ENCODE peak calls at places on chromosomes 3 and 15, in five cellular contexts. Z is A549, K is WTC11, H is HepG2, N is K562. Q is an unnamed sample.

GRCh38 chr3:171058058-171058457 is 31.5 kb upstream of the SLC2A2 start:
- DNase-seq in Z (no peak), N (no peak), K (no peak), H (no peak), Q (no peak)

GRCh38 chr3:160130950-160131349 is 94.3 kb upstream of the C3orf80 start:
- DNase-seq in K (no peak), N (no peak), H (no peak), Z (no peak), Q (no peak)

GRCh38 chr3:58237940-58238681 is 519 bp downstream of the ABHD6 start:
- DNase-seq in K (peak; percentile 54), H (peak; percentile 48), N (peak; percentile 51), Z (no peak), Q (no peak)

GRCh38 chr15:73965094-73965729 is 26.9 kb downstream of the STOML1 start:
- DNase-seq in H (no peak), K (peak; percentile 56), N (no peak), Z (no peak), Q (no peak)

GRCh38 chr15:87704276-87704675 is 552.3 kb downstream of the NTRK3 start:
- DNase-seq in N (peak; percentile 19), K (no peak), H (no peak), Z (no peak), Q (no peak)

GRCh38 chr15:92091155-92091734 is 237.7 kb downstream of the SLCO3A1 start:
- DNase-seq in K (peak; percentile 91), H (peak; percentile 28), Z (peak; percentile 60), N (peak; percentile 63), Q (no peak)

GRCh38 chr3:167203062-167203461 is 177.0 kb downstream of the ZBBX start:
- DNase-seq in Z (no peak), N (no peak), H (no peak), K (no peak), Q (no peak)

GRCh38 chr15:98799461-98799971 is 151.2 kb downstream of the IGF1R start:
- DNase-seq in Z (peak; percentile 61), N (no peak), H (peak; percentile 52), K (peak; percentile 63), Q (no peak)

GRCh38 chr3:136838641-136839555 is 20.0 kb downstream of the SLC35G2 start:
- DNase-seq in H (no peak), K (no peak), N (peak; percentile 26), Z (no peak), Q (no peak)

GRCh38 chr3:124985358-124985757 is 50.8 kb upstream of the MUC13 start:
- DNase-seq in N (no peak), Z (peak; percentile 46), H (no peak), K (no peak), Q (no peak)

GRCh38 chr3:177282028-177282655 is 84.9 kb upstream of the TBL1XR1 start:
- DNase-seq in H (no peak), K (no peak), Z (no peak), N (no peak), Q (no peak)

GRCh38 chr3:136733317-136733833 is 18.8 kb downstream of the STAG1 start:
- DNase-seq in H (no peak), K (no peak), N (no peak), Z (no peak), Q (no peak)

GRCh38 chr3:54564374-54564925 is 363.4 kb downstream of the LRTM1 start:
- DNase-seq in N (no peak), K (no peak), H (no peak), Z (no peak), Q (no peak)

GRCh38 chr15:41791970-41792637 is 17.8 kb downstream of the MAPKBP1 start:
- DNase-seq in H (no peak), N (no peak), Z (no peak), K (no peak), Q (no peak)

GRCh38 chr3:53764376-53764775 is 81.8 kb downstream of the CHDH start:
- DNase-seq in K (no peak), N (no peak), Z (no peak), H (no peak), Q (no peak)

GRCh38 chr3:31091748-31092147 is 197.3 kb upstream of the GADL1 start:
- DNase-seq in K (no peak), H (no peak), N (no peak), Z (no peak), Q (no peak)

GRCh38 chr3:14602006-14602803 is 49.4 kb upstream of the CCDC174 start:
- DNase-seq in K (peak; percentile 65), Z (peak; percentile 30), N (peak; percentile 37), H (no peak), Q (no peak)

GRCh38 chr3:16059081-16059537 is 115.4 kb upstream of the GALNT15 start:
- DNase-seq in N (no peak), Z (peak; percentile 51), H (no peak), K (no peak), Q (no peak)

GRCh38 chr3:4571690-4572334 is 78.7 kb downstream of the ITPR1 start:
- DNase-seq in N (no peak), K (no peak), H (peak; percentile 69), Z (peak; percentile 14), Q (no peak)

GRCh38 chr3:107329088-107329487 is 48.2 kb upstream of the CCDC54 start:
- DNase-seq in Z (no peak), K (no peak), N (no peak), H (no peak), Q (no peak)

GRCh38 chr3:108914774-108915641 is 38.7 kb downstream of the GUCA1C start:
- DNase-seq in Z (peak; percentile 73), H (peak; percentile 61), N (peak; percentile 55), K (peak; percentile 64), Q (peak; percentile 19)

GRCh38 chr15:40754574-40754882 is 526 bp downstream of the RMDN3 start:
- DNase-seq in K (peak; percentile 39), N (no peak), Z (no peak), H (no peak), Q (no peak)

GRCh38 chr3:46846624-46847542 is 16.4 kb downstream of the MYL3 start:
- DNase-seq in H (no peak), Z (no peak), N (no peak), K (no peak), Q (no peak)

GRCh38 chr3:189664311-189664710 is 33.1 kb downstream of the TP63 start:
- DNase-seq in N (no peak), H (no peak), Z (peak; percentile 80), K (no peak), Q (no peak)
- TF ChIP-seq ESRRA in N (no peak), H (no peak), Z (no peak), K (no peak), Q (no peak)

GRCh38 chr3:183283886-183284285 is 30.8 kb downstream of the B3GNT5 start:
- DNase-seq in K (no peak), N (no peak), Z (no peak), H (no peak), Q (no peak)
- TF ChIP-seq ESRRA in K (no peak), N (no peak), Z (no peak), H (no peak), Q (no peak)

GRCh38 chr15:101368086-101368780 is 73.2 kb upstream of the SNRPA1 start:
- DNase-seq in Z (no peak), K (no peak), H (no peak), N (no peak), Q (no peak)
- TF ChIP-seq ESRRA in Z (no peak), K (no peak), H (no peak), N (no peak), Q (no peak)

DNA sequence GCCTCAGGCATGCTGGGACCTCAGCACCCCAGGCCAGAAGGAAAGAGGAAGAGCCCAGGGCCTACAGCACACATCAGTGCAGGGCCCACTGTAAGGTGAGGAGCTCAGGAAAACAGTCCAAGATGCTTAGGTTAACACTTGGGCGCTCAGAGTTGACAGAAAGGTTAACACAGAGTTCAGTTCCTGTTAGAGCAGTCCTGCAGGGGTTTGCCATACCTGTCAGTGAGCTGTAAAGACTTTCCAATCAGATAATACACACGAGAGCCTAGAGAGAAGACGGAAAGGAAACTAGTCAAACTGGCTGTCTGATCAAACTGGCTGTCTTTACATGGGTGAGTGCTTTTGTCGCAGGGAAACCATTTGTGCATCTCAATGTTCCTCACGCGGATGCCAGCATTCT is 61.4 kb upstream of the ARHGEF26 start:
- DNase-seq in N (no peak), Z (no peak), H (no peak), K (no peak), Q (no peak)
- TF ChIP-seq ESRRA in N (no peak), Z (no peak), H (no peak), K (no peak), Q (no peak)

GRCh38 chr3:115401891-115402501 is 221.3 kb upstream of the GAP43 start:
- DNase-seq in N (no peak), Z (peak; percentile 5), K (no peak), H (no peak), Q (no peak)
- TF ChIP-seq ESRRA in N (no peak), Z (no peak), K (no peak), H (no peak), Q (no peak)

DNA sequence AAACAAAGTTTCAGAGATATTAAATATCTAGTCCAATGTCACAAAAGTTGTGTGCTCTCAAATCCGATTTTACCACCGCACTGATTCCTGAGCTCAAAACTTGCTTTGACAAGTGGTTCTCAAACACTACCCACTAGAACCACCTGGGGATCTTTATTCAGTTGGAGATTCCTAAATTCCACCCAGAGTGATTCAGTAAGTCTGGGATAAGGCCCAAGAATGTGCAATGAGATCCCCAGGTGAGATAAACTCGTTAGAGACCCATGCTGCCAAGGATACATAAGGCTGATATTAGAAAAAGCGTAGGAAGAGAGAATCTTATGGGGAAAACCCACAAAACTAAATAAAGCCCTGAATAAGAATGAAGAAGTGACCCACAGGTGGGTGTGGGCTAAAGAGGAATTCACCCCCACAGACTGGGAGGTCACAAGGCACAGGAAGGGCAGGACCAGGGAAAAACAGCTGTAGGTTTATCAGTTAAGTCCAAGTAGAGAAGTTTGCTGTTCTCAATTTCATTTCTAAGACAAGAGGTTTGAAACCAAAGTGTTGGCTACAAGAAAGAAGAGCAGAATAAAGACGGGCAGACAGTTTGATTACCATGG is 11.5 kb upstream of the RPS17 start:
- DNase-seq in Z (no peak), N (no peak), H (no peak), K (no peak), Q (no peak)
- TF ChIP-seq ESRRA in Z (no peak), N (no peak), H (no peak), K (no peak), Q (no peak)

GRCh38 chr15:68503791-68504720 is 72.1 kb upstream of the ITGA11 start:
- DNase-seq in Z (no peak), K (no peak), H (no peak), N (no peak), Q (no peak)
- TF ChIP-seq ESRRA in Z (no peak), K (no peak), H (no peak), N (no peak), Q (no peak)

GRCh38 chr15:38487383-38487782 is 33.5 kb downstream of the FAM98B start:
- DNase-seq in K (no peak), H (no peak), Z (no peak), N (no peak), Q (no peak)

GRCh38 chr15:38496151-38496550 is 42.2 kb downstream of the FAM98B start:
- DNase-seq in N (no peak), Z (no peak), H (no peak), K (no peak), Q (no peak)

GRCh38 chr15:38486946-38487345 is 33.0 kb downstream of the FAM98B start:
- DNase-seq in N (no peak), K (no peak), H (no peak), Z (no peak), Q (no peak)

DNA sequence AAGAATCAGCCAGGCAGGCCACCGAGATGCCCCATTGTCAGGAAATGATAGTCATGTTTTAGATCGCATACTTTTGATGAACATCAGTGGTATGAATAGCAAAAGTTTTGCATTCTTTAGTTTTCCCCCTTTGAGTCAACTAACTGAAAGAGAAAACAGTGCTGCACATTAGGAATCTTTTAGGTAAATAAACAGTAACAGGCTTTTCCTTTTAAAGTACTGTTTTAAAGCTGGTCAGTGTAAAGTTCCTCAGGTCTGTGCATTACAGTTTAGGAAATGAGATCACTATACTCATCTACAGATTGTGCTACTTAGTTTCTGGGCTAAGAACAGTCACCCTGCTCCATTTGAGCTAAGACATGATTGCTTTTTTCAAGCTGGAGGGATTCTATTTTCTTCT is 36.3 kb downstream of the FAM98B start:
- DNase-seq in K (no peak), Z (no peak), H (no peak), N (no peak), Q (no peak)
- TF ChIP-seq ESRRA in K (no peak), Z (no peak), H (no peak), N (no peak), Q (no peak)

Q was measured in GM12878.